ENCODE peak calls at places on chromosomes 1 and 21, in five cellular contexts. J, K, Z, R and F are unnamed samples.

GRCh38 chr1:118100686-118101300 is 84.2 kb downstream of the SPAG17 start:
- DNase-seq in J (no peak), K (no peak), Z (no peak), R (no peak), F (no peak)

GRCh38 chr1:244296447-244296846 is 155.3 kb downstream of the ADSS2 start:
- DNase-seq in J (no peak), K (no peak), Z (no peak), R (no peak), F (no peak)

GRCh38 chr1:27360159-27361043 is 6.4 kb downstream of the MAP3K6 start:
- DNase-seq in J (no peak), K (no peak), Z (no peak), R (no peak), F (no peak)

GRCh38 chr1:181043025-181043880 is 9.5 kb downstream of the MR1 start:
- DNase-seq in J (peak), K (peak), Z (no peak), R (no peak), F (peak)

GRCh38 chr21:37593740-37594471 is 227.3 kb downstream of the DYRK1A start:
- DNase-seq in J (no peak), K (no peak), Z (no peak), R (no peak), F (no peak)

GRCh38 chr1:64042331-64043100 is 160.9 kb upstream of the UBE2U start:
- DNase-seq in J (peak), K (no peak), Z (no peak), R (no peak), F (no peak)

GRCh38 chr1:51792864-51793263 is 85.7 kb downstream of the NRDC start:
- DNase-seq in J (peak), K (no peak), Z (no peak), R (no peak), F (no peak)

GRCh38 chr1:20885121-20885520 is 98.0 kb upstream of the HP1BP3 start:
- DNase-seq in J (peak), K (no peak), Z (no peak), R (no peak), F (no peak)

GRCh38 chr1:10835423-10836421 is 39.3 kb upstream of the CASZ1 start:
- DNase-seq in J (peak), K (peak), Z (no peak), R (peak), F (peak)

GRCh38 chr1:9867408-9868243 is 42.4 kb downstream of the CTNNBIP1 start:
- DNase-seq in J (peak), K (peak), Z (peak), R (no peak), F (peak)

GRCh38 chr1:23906731-23907130 is 6.4 kb downstream of the CNR2 start:
- DNase-seq in J (no peak), K (no peak), Z (peak), R (no peak), F (peak)

GRCh38 chr21:37244506-37245083 is 22.5 kb downstream of the VPS26C start:
- DNase-seq in J (no peak), K (no peak), Z (no peak), R (no peak), F (no peak)

GRCh38 chr1:14113841-14114567 is 414.0 kb downstream of the PRDM2 start:
- DNase-seq in J (peak), K (no peak), Z (peak), R (no peak), F (peak)

GRCh38 chr1:53001128-53001527 is 60.9 kb upstream of the PODN start:
- DNase-seq in J (no peak), K (no peak), Z (no peak), R (no peak), F (no peak)

GRCh38 chr1:14755518-14756252 is 157.2 kb downstream of the KAZN start:
- DNase-seq in J (no peak), K (no peak), Z (peak), R (no peak), F (no peak)

GRCh38 chr21:37006521-37007291 is at the start of gene RIPPLY3:
- DNase-seq in J (no peak), K (no peak), Z (no peak), R (no peak), F (no peak)

GRCh38 chr1:195704028-195704427 is 904.2 kb downstream of the KCNT2 start:
- DNase-seq in J (no peak), K (no peak), Z (no peak), R (no peak), F (no peak)

GRCh38 chr21:46060596-46061061 is 37.3 kb upstream of the COL6A2 start:
- DNase-seq in J (peak), K (no peak), Z (no peak), R (no peak), F (no peak)

GRCh38 chr1:113905435-113905861 is 322 bp downstream of the DCLRE1B start:
- DNase-seq in J (no peak), K (peak), Z (peak), R (no peak), F (peak)

GRCh38 chr1:233061265-233061664 is 110.9 kb downstream of the NTPCR start:
- DNase-seq in J (no peak), K (no peak), Z (no peak), R (no peak), F (no peak)

GRCh38 chr1:177873238-177873637 is 96.6 kb downstream of the SEC16B start:
- DNase-seq in J (peak), K (peak), Z (no peak), R (no peak), F (no peak)

GRCh38 chr1:226444901-226445300 is 37.0 kb upstream of the PARP1 start:
- DNase-seq in J (no peak), K (no peak), Z (peak), R (no peak), F (peak)

GRCh38 chr1:169217621-169218020 is 111.1 kb downstream of the ATP1B1 start:
- DNase-seq in J (no peak), K (no peak), Z (no peak), R (no peak), F (no peak)

GRCh38 chr1:219121634-219122033 is 52.0 kb upstream of the LYPLAL1 start:
- DNase-seq in J (no peak), K (no peak), Z (no peak), R (no peak), F (no peak)

GRCh38 chr1:212587304-212588136 is 21.0 kb upstream of the ATF3 start:
- DNase-seq in J (peak), K (no peak), Z (no peak), R (no peak), F (no peak)

GRCh38 chr1:9228589-9228988 is 6.0 kb upstream of the H6PD start:
- DNase-seq in J (peak), K (no peak), Z (no peak), R (no peak), F (no peak)

GRCh38 chr1:52901384-52901783 is 20.2 kb downstream of the ECHDC2 start:
- DNase-seq in J (no peak), K (no peak), Z (no peak), R (no peak), F (no peak)

GRCh38 chr1:81874461-81874860 is 73.7 kb downstream of the ADGRL2 start:
- DNase-seq in J (no peak), K (no peak), Z (no peak), R (no peak), F (no peak)

GRCh38 chr1:54302951-54303843 is 103.0 kb downstream of the SSBP3 start:
- DNase-seq in J (no peak), K (no peak), Z (no peak), R (no peak), F (no peak)

GRCh38 chr1:100164226-100164625 is 13.8 kb downstream of the LRRC39 start:
- DNase-seq in J (peak), K (no peak), Z (no peak), R (no peak), F (no peak)

GRCh38 chr1:48670234-48671020 is 106.3 kb downstream of the BEND5 start:
- DNase-seq in J (no peak), K (no peak), Z (no peak), R (no peak), F (no peak)

GRCh38 chr1:224544276-224544675 is 71.8 kb upstream of the CNIH3 start:
- DNase-seq in J (peak), K (no peak), Z (no peak), R (no peak), F (no peak)

GRCh38 chr1:151934048-151934493 is 24.8 kb upstream of the THEM4 start:
- DNase-seq in J (peak), K (peak), Z (peak), R (no peak), F (peak)

DNA sequence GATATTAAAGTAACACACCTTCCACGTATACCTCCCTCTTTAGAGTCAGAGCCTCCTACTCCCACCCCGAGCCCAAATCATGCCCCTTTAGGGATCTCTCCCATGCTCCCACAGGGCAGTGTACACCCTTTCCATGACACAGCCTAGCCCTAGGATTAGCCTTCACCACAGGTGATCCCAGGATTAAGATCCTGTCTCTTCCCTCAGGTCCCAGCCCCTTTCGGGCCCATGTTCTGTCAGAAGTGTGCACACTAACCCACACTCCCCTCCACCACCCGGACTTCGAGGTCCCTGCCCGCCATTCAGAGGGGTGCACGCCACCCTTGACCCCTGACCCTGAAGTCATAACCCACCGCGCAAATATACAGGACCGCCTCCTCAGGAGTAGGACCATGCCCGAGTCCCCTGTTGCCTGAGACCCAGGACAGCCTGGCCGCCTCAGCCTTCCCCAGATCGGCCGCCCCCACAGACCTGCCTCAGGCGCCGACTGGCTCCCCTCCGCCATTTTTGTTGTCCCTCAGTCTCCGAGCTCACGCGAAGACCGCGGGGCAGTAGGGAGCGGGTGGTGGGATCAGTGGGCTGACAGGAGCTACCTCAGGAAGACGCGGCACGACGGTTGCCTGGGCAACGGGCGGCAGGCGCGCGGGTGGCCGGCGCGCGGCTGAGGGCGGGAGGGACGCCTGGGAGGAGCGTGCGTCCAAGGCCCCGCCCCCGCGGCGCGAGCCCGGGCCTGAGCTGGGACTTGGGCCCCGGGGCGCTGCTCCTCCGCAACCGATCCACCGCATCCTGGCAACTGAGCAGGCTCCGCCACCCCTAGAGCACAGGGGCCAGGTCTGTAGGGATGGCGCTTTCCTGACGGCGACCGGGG is at the start of gene AGBL4:
- DNase-seq in J (no peak), K (no peak), Z (no peak), R (no peak), F (no peak)
- H2AFZ ChIP-seq in J (peak), K (no peak), Z (no peak), R (no peak), F (no peak)

DNA sequence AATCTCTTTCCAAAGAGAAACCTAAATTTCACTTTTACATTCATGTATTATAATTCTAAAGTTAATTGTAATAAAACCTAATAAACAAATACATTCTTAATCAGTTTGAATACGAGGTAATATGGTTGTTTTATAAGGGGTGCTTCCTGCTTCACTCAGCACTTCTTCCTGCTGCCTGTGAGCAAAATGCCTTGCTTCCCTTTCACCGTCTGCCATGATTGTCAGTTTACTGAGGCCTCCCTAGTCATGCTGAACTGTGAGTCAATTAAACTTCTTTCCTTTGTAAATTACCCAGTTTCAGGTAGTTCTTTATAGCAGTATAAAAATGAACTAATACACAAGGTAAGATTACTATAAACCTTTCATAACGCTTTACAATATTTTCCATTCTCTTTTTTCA is 491.1 kb upstream of the LRRC7 start:
- DNase-seq in J (no peak), K (no peak), Z (no peak), R (no peak), F (no peak)
- H2AFZ ChIP-seq in J (no peak), K (no peak), Z (no peak), R (no peak), F (no peak)

GRCh38 chr1:1452882-1453281 is 3.4 kb downstream of the ATAD3C start:
- DNase-seq in J (no peak), K (no peak), Z (no peak), R (no peak), F (no peak)
- H2AFZ ChIP-seq in J (no peak), K (no peak), Z (no peak), R (no peak), F (no peak)

DNA sequence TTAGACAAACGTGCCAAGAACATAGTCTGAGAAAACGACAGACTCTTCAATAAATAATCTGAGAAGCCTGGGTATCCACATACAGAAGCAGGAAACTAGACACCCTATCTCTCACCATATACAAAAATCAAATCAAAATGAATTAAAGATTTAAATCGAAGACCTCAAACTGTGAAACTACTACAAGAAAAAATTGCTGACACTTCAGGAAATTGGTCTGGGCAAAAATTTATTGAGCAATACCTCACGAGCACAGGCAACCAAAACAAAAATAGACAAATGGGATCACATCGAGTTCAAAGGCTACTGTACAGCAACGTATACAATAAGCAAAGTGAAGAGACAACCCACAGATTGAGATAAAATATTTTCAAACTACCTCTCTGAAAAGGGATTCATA is 292.8 kb upstream of the RGS18 start:
- DNase-seq in J (no peak), K (no peak), Z (no peak), R (no peak), F (no peak)
- H2AFZ ChIP-seq in J (no peak), K (no peak), Z (no peak), R (no peak), F (no peak)

GRCh38 chr1:22338071-22338765 is 113.4 kb upstream of the ZBTB40 start:
- DNase-seq in J (no peak), K (no peak), Z (no peak), R (no peak), F (no peak)

GRCh38 chr1:22339237-22339636 is 112.4 kb upstream of the ZBTB40 start:
- DNase-seq in J (no peak), K (peak), Z (no peak), R (no peak), F (no peak)

GRCh38 chr1:22340873-22341272 is 110.8 kb upstream of the ZBTB40 start:
- DNase-seq in J (no peak), K (no peak), Z (no peak), R (no peak), F (no peak)

GRCh38 chr1:22341791-22342605 is 109.7 kb upstream of the ZBTB40 start:
- DNase-seq in J (peak), K (no peak), Z (no peak), R (no peak), F (no peak)

DNA sequence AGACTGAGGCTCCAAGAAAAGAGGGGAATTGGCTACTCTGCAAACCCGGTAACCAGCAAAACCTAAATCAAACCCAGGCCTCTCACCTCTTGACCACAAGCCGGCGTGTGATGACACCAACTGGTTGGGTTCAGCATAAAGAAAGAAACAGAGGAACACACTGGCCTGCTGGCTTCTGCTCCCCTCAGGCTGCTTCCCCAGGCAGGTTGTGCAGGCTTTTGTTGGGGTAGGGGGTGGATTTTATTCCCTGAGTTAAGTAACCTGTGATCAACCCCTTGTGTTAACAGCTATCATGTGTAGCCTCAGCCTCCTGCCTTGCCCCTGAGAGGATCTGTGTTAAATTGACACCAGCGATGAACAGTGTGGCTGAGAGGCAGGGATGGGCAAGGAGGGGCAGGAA is 111.6 kb upstream of the ZBTB40 start:
- DNase-seq in J (no peak), K (no peak), Z (no peak), R (no peak), F (no peak)
- H2AFZ ChIP-seq in J (no peak), K (no peak), Z (no peak), R (no peak), F (no peak)

DNA sequence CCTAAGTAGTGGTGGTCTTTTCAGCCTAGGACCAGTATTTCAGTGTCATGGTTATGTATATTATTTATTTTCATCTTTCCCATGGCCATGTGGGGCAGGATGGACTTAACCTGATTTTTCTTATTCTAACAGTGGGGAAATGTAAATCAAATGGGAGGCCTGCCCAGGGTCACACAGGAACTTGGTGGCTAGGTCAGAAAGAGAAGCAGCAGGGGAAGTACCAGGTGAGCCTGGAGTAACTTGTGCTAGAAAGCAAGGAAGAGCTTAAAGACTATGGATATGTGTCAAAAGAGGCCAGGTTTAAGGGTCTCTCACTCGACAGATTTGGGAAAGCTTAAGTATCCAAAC is 936 bp downstream of the ZFP69B start:
- DNase-seq in J (no peak), K (no peak), Z (peak), R (no peak), F (peak)
- H2AFZ ChIP-seq in J (peak), K (peak), Z (peak), R (no peak), F (peak)

GRCh38 chr21:31909772-31910470 is 37.1 kb downstream of the HUNK start:
- DNase-seq in J (no peak), K (no peak), Z (no peak), R (no peak), F (no peak)
- H2AFZ ChIP-seq in J (no peak), K (no peak), Z (no peak), R (no peak), F (no peak)

GRCh38 chr1:231395051-231395995 is 26.8 kb downstream of the EGLN1 start:
- DNase-seq in J (peak), K (peak), Z (no peak), R (peak), F (no peak)
- H2AFZ ChIP-seq in J (peak), K (no peak), Z (no peak), R (no peak), F (no peak)